ENCODE peak calls at places on chromosomes 4 and X, in eight cellular contexts. One of them, this sample, is unnamed. For H3K9me3, the result is how much of the 10 kb centered on the place peaks cover.

GRCh38 chrX:14497184-14497666 is 32.1 kb upstream of the GLRA2 start:
- DNase-seq in transverse colon: no peak
- DNase-seq in HepG2: no peak
- DNase-seq in stomach: no peak
- DNase-seq in GM12878: peak
- DNase-seq in SK-N-SH: no peak
- DNase-seq in A549: no peak
- DNase-seq in K562: no peak
- DNase-seq in this sample: no peak

GRCh38 chrX:120450163-120450562 is 18.9 kb downstream of the LAMP2 start:
- DNase-seq in HepG2: no peak
- DNase-seq in stomach: no peak
- DNase-seq in SK-N-SH: peak
- DNase-seq in transverse colon: no peak
- DNase-seq in K562: no peak
- DNase-seq in GM12878: no peak
- DNase-seq in A549: peak
- DNase-seq in this sample: no peak

GRCh38 chrX:100649550-100650356 is 5.8 kb downstream of the SRPX2 start:
- DNase-seq in GM12878: no peak
- DNase-seq in transverse colon: peak
- DNase-seq in K562: no peak
- DNase-seq in SK-N-SH: no peak
- DNase-seq in HepG2: peak
- DNase-seq in A549: peak
- DNase-seq in stomach: no peak
- DNase-seq in this sample: peak

GRCh38 chrX:2693526-2694002 is 2.5 kb downstream of the CD99 start:
- DNase-seq in stomach: no peak
- DNase-seq in K562: no peak
- DNase-seq in HepG2: no peak
- DNase-seq in GM12878: no peak
- DNase-seq in SK-N-SH: no peak
- DNase-seq in transverse colon: no peak
- DNase-seq in A549: no peak
- DNase-seq in this sample: no peak

GRCh38 chr4:6419452-6420028 is 52.9 kb downstream of the PPP2R2C start:
- DNase-seq in stomach: no peak
- DNase-seq in HepG2: no peak
- DNase-seq in GM12878: no peak
- DNase-seq in K562: no peak
- DNase-seq in transverse colon: no peak
- DNase-seq in SK-N-SH: no peak
- DNase-seq in A549: peak
- DNase-seq in this sample: no peak

GRCh38 chrX:57282568-57282967 is 3.9 kb upstream of the FAAH2 start:
- DNase-seq in stomach: no peak
- DNase-seq in HepG2: no peak
- DNase-seq in A549: peak
- DNase-seq in GM12878: no peak
- DNase-seq in transverse colon: no peak
- DNase-seq in K562: no peak
- DNase-seq in SK-N-SH: no peak
- DNase-seq in this sample: no peak

GRCh38 chr4:159328766-159329165 is 225.9 kb downstream of the RAPGEF2 start:
- DNase-seq in transverse colon: no peak
- DNase-seq in SK-N-SH: no peak
- DNase-seq in K562: no peak
- DNase-seq in HepG2: no peak
- DNase-seq in stomach: no peak
- DNase-seq in GM12878: no peak
- DNase-seq in A549: no peak
- DNase-seq in this sample: no peak

GRCh38 chrX:68060506-68061205 is 372.6 kb downstream of the OPHN1 start:
- DNase-seq in stomach: no peak
- DNase-seq in HepG2: no peak
- DNase-seq in A549: no peak
- DNase-seq in SK-N-SH: no peak
- DNase-seq in GM12878: no peak
- DNase-seq in K562: no peak
- DNase-seq in transverse colon: no peak
- DNase-seq in this sample: no peak

GRCh38 chr4:22434895-22435294 is 81.0 kb downstream of the ADGRA3 start:
- DNase-seq in SK-N-SH: peak
- DNase-seq in A549: peak
- DNase-seq in transverse colon: peak
- DNase-seq in stomach: peak
- DNase-seq in HepG2: peak
- DNase-seq in GM12878: no peak
- DNase-seq in K562: peak
- DNase-seq in this sample: no peak

GRCh38 chrX:154082396-154083133 is 15.0 kb downstream of the MECP2 start:
- DNase-seq in transverse colon: no peak
- DNase-seq in GM12878: no peak
- DNase-seq in K562: peak
- DNase-seq in HepG2: no peak
- DNase-seq in SK-N-SH: no peak
- DNase-seq in stomach: no peak
- DNase-seq in A549: peak
- DNase-seq in this sample: no peak

GRCh38 chrX:41314204-41314603 is 19.8 kb upstream of the DDX3X start:
- DNase-seq in SK-N-SH: no peak
- DNase-seq in stomach: no peak
- DNase-seq in K562: no peak
- DNase-seq in transverse colon: no peak
- DNase-seq in HepG2: no peak
- DNase-seq in GM12878: no peak
- DNase-seq in A549: no peak
- DNase-seq in this sample: no peak

GRCh38 chr4:128566688-128567087 is 242.8 kb upstream of the JADE1 start:
- DNase-seq in GM12878: no peak
- DNase-seq in A549: no peak
- DNase-seq in SK-N-SH: no peak
- DNase-seq in stomach: no peak
- DNase-seq in K562: no peak
- DNase-seq in transverse colon: no peak
- DNase-seq in HepG2: no peak
- DNase-seq in this sample: no peak

GRCh38 chr4:112083587-112084347 is 61.5 kb upstream of the FAM241A start:
- DNase-seq in K562: no peak
- DNase-seq in stomach: no peak
- DNase-seq in GM12878: no peak
- DNase-seq in A549: peak
- DNase-seq in transverse colon: no peak
- DNase-seq in HepG2: peak
- DNase-seq in SK-N-SH: no peak
- DNase-seq in this sample: no peak

GRCh38 chr4:22179124-22179874 is 230.7 kb upstream of the KCNIP4 start:
- DNase-seq in A549: no peak
- DNase-seq in HepG2: no peak
- DNase-seq in SK-N-SH: no peak
- DNase-seq in K562: no peak
- DNase-seq in transverse colon: no peak
- DNase-seq in stomach: no peak
- DNase-seq in GM12878: no peak
- DNase-seq in this sample: no peak

GRCh38 chr4:111454961-111455360 is 690.3 kb upstream of the FAM241A start:
- DNase-seq in HepG2: peak
- DNase-seq in SK-N-SH: no peak
- DNase-seq in K562: no peak
- DNase-seq in GM12878: no peak
- DNase-seq in A549: no peak
- DNase-seq in transverse colon: peak
- DNase-seq in stomach: no peak
- DNase-seq in this sample: no peak

GRCh38 chr4:36394352-36394903 is 113.0 kb downstream of the DTHD1 start:
- DNase-seq in SK-N-SH: no peak
- DNase-seq in HepG2: peak
- DNase-seq in transverse colon: no peak
- DNase-seq in K562: no peak
- DNase-seq in GM12878: peak
- DNase-seq in A549: peak
- DNase-seq in stomach: no peak
- DNase-seq in this sample: no peak

GRCh38 chrX:133005038-133005437 is 46.6 kb upstream of the HS6ST2 start:
- DNase-seq in stomach: no peak
- DNase-seq in GM12878: no peak
- DNase-seq in HepG2: peak
- DNase-seq in SK-N-SH: peak
- DNase-seq in A549: no peak
- DNase-seq in transverse colon: no peak
- DNase-seq in K562: peak
- DNase-seq in this sample: no peak

GRCh38 chr4:186021461-186022167 is 47.3 kb upstream of the TLR3 start:
- DNase-seq in transverse colon: no peak
- DNase-seq in GM12878: no peak
- DNase-seq in stomach: no peak
- DNase-seq in HepG2: peak
- DNase-seq in K562: no peak
- DNase-seq in A549: peak
- DNase-seq in SK-N-SH: peak
- DNase-seq in this sample: peak

GRCh38 chrX:135340827-135341226 is 31.5 kb downstream of the ETDC start:
- DNase-seq in K562: no peak
- DNase-seq in A549: no peak
- DNase-seq in GM12878: no peak
- DNase-seq in HepG2: no peak
- DNase-seq in stomach: no peak
- DNase-seq in SK-N-SH: peak
- DNase-seq in transverse colon: no peak
- DNase-seq in this sample: no peak

GRCh38 chr4:26088433-26088928 is 174.5 kb downstream of the SMIM20 start:
- DNase-seq in stomach: no peak
- DNase-seq in A549: no peak
- DNase-seq in SK-N-SH: no peak
- DNase-seq in K562: no peak
- DNase-seq in HepG2: no peak
- DNase-seq in GM12878: peak
- DNase-seq in transverse colon: no peak
- DNase-seq in this sample: no peak

GRCh38 chr4:153341575-153342090 is 2.9 kb upstream of the MND1 start:
- DNase-seq in K562: no peak
- DNase-seq in HepG2: peak
- DNase-seq in SK-N-SH: no peak
- DNase-seq in stomach: no peak
- DNase-seq in A549: peak
- DNase-seq in transverse colon: no peak
- DNase-seq in GM12878: no peak
- DNase-seq in this sample: no peak

GRCh38 chrX:56557376-56557929 is 6.0 kb upstream of the UBQLN2 start:
- DNase-seq in K562: no peak
- DNase-seq in stomach: no peak
- DNase-seq in GM12878: no peak
- DNase-seq in A549: no peak
- DNase-seq in SK-N-SH: no peak
- DNase-seq in transverse colon: no peak
- DNase-seq in HepG2: no peak
- DNase-seq in this sample: no peak

GRCh38 chr4:6198768-6199343 is 1.5 kb downstream of the JAKMIP1 start:
- DNase-seq in HepG2: no peak
- DNase-seq in GM12878: no peak
- DNase-seq in stomach: no peak
- DNase-seq in K562: no peak
- DNase-seq in A549: peak
- DNase-seq in transverse colon: no peak
- DNase-seq in SK-N-SH: peak
- DNase-seq in this sample: peak

GRCh38 chr4:125313989-125314602 is 659 bp upstream of the FAT4 start:
- DNase-seq in transverse colon: no peak
- DNase-seq in K562: no peak
- DNase-seq in SK-N-SH: no peak
- DNase-seq in stomach: no peak
- DNase-seq in HepG2: peak
- DNase-seq in GM12878: no peak
- DNase-seq in A549: no peak
- DNase-seq in this sample: no peak
- TF ChIP-seq EP300 in transverse colon: no peak
- TF ChIP-seq EP300 in K562: no peak
- TF ChIP-seq EP300 in SK-N-SH: no peak
- TF ChIP-seq EP300 in stomach: no peak
- TF ChIP-seq EP300 in HepG2: no peak
- TF ChIP-seq EP300 in GM12878: no peak
- TF ChIP-seq EP300 in A549: no peak
- TF ChIP-seq EP300 in this sample: no peak

DNA sequence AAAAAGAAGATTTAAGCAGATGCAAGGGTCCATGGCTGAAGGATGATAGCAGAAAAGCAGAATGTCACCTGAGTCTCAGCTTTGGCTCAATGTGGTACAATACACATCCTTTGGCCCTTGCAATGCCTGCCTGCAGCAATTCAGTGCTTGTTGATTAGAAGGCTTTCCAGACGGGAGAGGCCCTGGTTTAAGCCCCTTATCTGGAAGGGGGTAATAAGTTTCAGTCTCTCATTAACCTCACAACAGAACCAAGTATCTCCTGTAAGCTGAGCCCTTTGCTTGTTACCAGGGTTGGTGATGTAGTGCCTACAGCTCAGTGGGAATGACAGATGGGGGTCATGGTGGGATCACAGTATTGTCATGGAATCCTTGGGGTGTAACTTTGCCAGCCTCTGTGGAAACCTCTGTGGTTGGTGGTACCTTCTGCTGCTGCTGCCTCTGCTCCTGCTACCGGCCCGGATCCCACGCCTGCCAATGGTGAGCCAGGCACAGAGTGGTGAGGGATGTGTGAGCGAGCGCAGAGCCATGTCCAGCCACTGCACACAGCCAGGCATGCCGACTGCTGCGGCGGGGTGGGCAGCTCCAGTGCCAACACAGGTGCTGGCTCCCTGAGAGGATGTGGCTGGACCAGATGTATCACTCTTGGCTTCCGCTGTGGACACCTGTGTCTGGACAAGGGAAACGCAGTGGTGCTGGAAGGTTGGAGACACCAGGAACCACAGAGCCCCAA is 81.2 kb downstream of the ADRA2C start:
- DNase-seq in K562: no peak
- DNase-seq in transverse colon: no peak
- DNase-seq in HepG2: no peak
- DNase-seq in stomach: no peak
- DNase-seq in GM12878: no peak
- DNase-seq in A549: no peak
- DNase-seq in SK-N-SH: no peak
- DNase-seq in this sample: no peak
- H3K9me3 ChIP-seq in K562: under half
- H3K9me3 ChIP-seq in transverse colon: under half
- H3K9me3 ChIP-seq in HepG2: under half
- H3K9me3 ChIP-seq in stomach: under half
- H3K9me3 ChIP-seq in GM12878: under half
- H3K9me3 ChIP-seq in A549: under half
- H3K9me3 ChIP-seq in SK-N-SH: under half
- H3K9me3 ChIP-seq in this sample: under half

GRCh38 chrX:10833299-10834169 is 213.1 kb upstream of the MID1 start:
- DNase-seq in SK-N-SH: no peak
- DNase-seq in HepG2: peak
- DNase-seq in GM12878: no peak
- DNase-seq in K562: no peak
- DNase-seq in transverse colon: peak
- DNase-seq in A549: peak
- DNase-seq in stomach: peak
- DNase-seq in this sample: peak
- H3K4me3 ChIP-seq in SK-N-SH: no peak
- H3K4me3 ChIP-seq in HepG2: no peak
- H3K4me3 ChIP-seq in GM12878: no peak
- H3K4me3 ChIP-seq in K562: no peak
- H3K4me3 ChIP-seq in transverse colon: peak
- H3K4me3 ChIP-seq in A549: no peak
- H3K4me3 ChIP-seq in stomach: peak
- H3K4me3 ChIP-seq in this sample: peak

GRCh38 chr4:183455431-183456145 is 11.2 kb downstream of the CDKN2AIP start:
- DNase-seq in A549: no peak
- DNase-seq in transverse colon: no peak
- DNase-seq in stomach: no peak
- DNase-seq in SK-N-SH: no peak
- DNase-seq in GM12878: no peak
- DNase-seq in K562: no peak
- DNase-seq in HepG2: no peak
- DNase-seq in this sample: no peak
- TF ChIP-seq EP300 in A549: no peak
- TF ChIP-seq EP300 in transverse colon: no peak
- TF ChIP-seq EP300 in stomach: no peak
- TF ChIP-seq EP300 in SK-N-SH: no peak
- TF ChIP-seq EP300 in GM12878: no peak
- TF ChIP-seq EP300 in K562: no peak
- TF ChIP-seq EP300 in HepG2: no peak
- TF ChIP-seq EP300 in this sample: no peak

This sample was measured in ovary.